ENCODE peak calls at places on chromosomes 6 and 20, in eight cellular contexts. R is right lobe of liver; K is spleen; O is CD8-positive, alpha-beta memory T cell; E is transverse colon; S is cardiac muscle cell; I is right atrium auricular region; W is left ventricle myocardium inferior. G is an unnamed sample. For H3K36me3 and H3K9me3, the result is how much of the 10 kb centered on the place peaks cover.

GRCh38 chr6:16949696-16950095 is 152.2 kb upstream of the STMND1 start:
- DNase-seq in E (no peak), O (no peak), W (no peak), S (peak), R (no peak), K (no peak), I (no peak), G (no peak)

GRCh38 chr6:68951350-68951749 is 316.3 kb downstream of the ADGRB3 start:
- DNase-seq in W (no peak), R (no peak), E (no peak), I (no peak), S (no peak), O (no peak), K (no peak), G (no peak)

GRCh38 chr20:17394411-17394810 is 136.8 kb downstream of the BFSP1 start:
- DNase-seq in E (no peak), I (no peak), K (no peak), W (no peak), S (no peak), R (no peak), O (no peak), G (no peak)

GRCh38 chr20:62768815-62769287 is 27.4 kb upstream of the MRGBP start:
- DNase-seq in W (no peak), I (no peak), O (no peak), S (peak), K (peak), R (peak), E (peak), G (peak)

GRCh38 chr6:105179244-105180065 is at the start of gene POPDC3:
- DNase-seq in O (no peak), I (no peak), K (no peak), R (no peak), S (peak), W (no peak), E (peak), G (no peak)

GRCh38 chr6:56659721-56660373 is 17.2 kb upstream of the DST start:
- DNase-seq in K (no peak), O (no peak), R (no peak), S (no peak), E (no peak), W (no peak), I (no peak), G (no peak)

GRCh38 chr20:41862476-41862875 is 244.3 kb upstream of the CHD6 start:
- DNase-seq in R (no peak), I (no peak), O (no peak), W (no peak), K (no peak), S (no peak), E (no peak), G (no peak)

GRCh38 chr6:65075705-65076104 is 631.3 kb downstream of the EYS start:
- DNase-seq in W (no peak), S (no peak), R (no peak), E (no peak), I (no peak), O (no peak), K (no peak), G (no peak)

GRCh38 chr6:160386869-160387518 is 38.8 kb downstream of the SLC22A3 start:
- DNase-seq in E (peak), W (peak), O (no peak), I (no peak), R (peak), K (no peak), S (peak), G (peak)

GRCh38 chr20:57249073-57249472 is 17.4 kb downstream of the BMP7 start:
- DNase-seq in S (no peak), W (no peak), K (no peak), I (no peak), R (no peak), O (no peak), E (no peak), G (no peak)

GRCh38 chr6:21132856-21133610 is 460.5 kb upstream of the SOX4 start:
- DNase-seq in W (no peak), I (no peak), S (peak), K (no peak), R (no peak), E (no peak), O (no peak), G (no peak)

GRCh38 chr6:151036869-151037680 is 171.6 kb downstream of the MTHFD1L start:
- DNase-seq in K (no peak), E (no peak), R (no peak), W (no peak), S (no peak), O (no peak), I (no peak), G (no peak)

GRCh38 chr6:127367023-127367375 is 23.6 kb upstream of the ECHDC1 start:
- DNase-seq in E (no peak), R (no peak), K (no peak), S (peak), W (no peak), O (no peak), I (no peak), G (no peak)

GRCh38 chr6:167580512-167580911 is 246.2 kb upstream of the AFDN start:
- DNase-seq in S (no peak), R (no peak), E (no peak), W (no peak), I (peak), K (no peak), O (no peak), G (no peak)

GRCh38 chr20:10595985-10596384 is 77.8 kb downstream of the JAG1 start:
- DNase-seq in R (no peak), E (no peak), K (no peak), W (no peak), S (no peak), O (no peak), I (no peak), G (no peak)

GRCh38 chr6:5398530-5398929 is 137.2 kb downstream of the FARS2 start:
- DNase-seq in S (peak), E (no peak), W (no peak), I (no peak), O (no peak), R (no peak), K (no peak), G (no peak)

GRCh38 chr6:13953061-13953705 is 28.4 kb downstream of the RNF182 start:
- DNase-seq in S (no peak), R (no peak), O (no peak), I (no peak), W (no peak), K (no peak), E (no peak), G (no peak)

GRCh38 chr20:19407731-19408130 is 195.3 kb downstream of the SLC24A3 start:
- DNase-seq in O (no peak), R (no peak), E (no peak), S (no peak), I (no peak), W (no peak), K (no peak), G (no peak)

GRCh38 chr6:132202569-132202968 is 198.7 kb downstream of the MOXD1 start:
- DNase-seq in S (peak), E (no peak), R (no peak), O (no peak), I (no peak), W (no peak), K (no peak), G (no peak)

GRCh38 chr20:49424536-49424935 is 57.9 kb downstream of the KCNB1 start:
- DNase-seq in O (no peak), E (no peak), S (no peak), R (no peak), W (no peak), K (no peak), I (no peak), G (no peak)

GRCh38 chr6:158417760-158418098 is 105.5 kb downstream of the TULP4 start:
- DNase-seq in O (no peak), W (no peak), I (no peak), K (no peak), S (peak), R (no peak), E (no peak), G (no peak)

GRCh38 chr6:116828983-116829382 is at the start of gene GPRC6A:
- DNase-seq in K (no peak), R (no peak), W (no peak), E (no peak), I (no peak), O (no peak), S (no peak), G (no peak)

GRCh38 chr20:33086052-33086722 is 6.7 kb downstream of the BPIFB4 start:
- DNase-seq in I (no peak), R (no peak), W (no peak), O (no peak), E (no peak), S (no peak), K (peak), G (no peak)

GRCh38 chr6:155177369-155177961 is 86.3 kb upstream of the CLDN20 start:
- DNase-seq in R (no peak), K (no peak), O (no peak), S (peak), I (no peak), E (no peak), W (no peak), G (no peak)

GRCh38 chr20:7010584-7010983 is 243.1 kb downstream of the BMP2 start:
- DNase-seq in O (no peak), K (no peak), S (peak), I (no peak), E (no peak), W (no peak), R (no peak), G (no peak)

GRCh38 chr6:104705095-104705707 is 154.5 kb downstream of the HACE1 start:
- DNase-seq in I (no peak), W (peak), E (peak), S (peak), K (no peak), O (no peak), R (no peak), G (no peak)

GRCh38 chr20:32484221-32485125 is 100.7 kb downstream of the NOL4L start:
- DNase-seq in E (peak), R (peak), I (no peak), S (no peak), W (peak), O (peak), K (peak), G (peak)

GRCh38 chr20:6066582-6066981 is 12.7 kb upstream of the LRRN4 start:
- DNase-seq in W (no peak), I (no peak), O (no peak), S (no peak), E (no peak), R (no peak), K (no peak), G (no peak)

GRCh38 chr20:59696476-59696875 is 92.1 kb downstream of the PHACTR3 start:
- DNase-seq in R (no peak), W (no peak), E (no peak), I (no peak), S (no peak), O (no peak), K (no peak), G (no peak)

GRCh38 chr6:157779705-157780604 is 43.1 kb upstream of the SNX9 start:
- DNase-seq in I (no peak), E (no peak), S (peak), W (no peak), K (no peak), R (no peak), O (no peak), G (no peak)

DNA sequence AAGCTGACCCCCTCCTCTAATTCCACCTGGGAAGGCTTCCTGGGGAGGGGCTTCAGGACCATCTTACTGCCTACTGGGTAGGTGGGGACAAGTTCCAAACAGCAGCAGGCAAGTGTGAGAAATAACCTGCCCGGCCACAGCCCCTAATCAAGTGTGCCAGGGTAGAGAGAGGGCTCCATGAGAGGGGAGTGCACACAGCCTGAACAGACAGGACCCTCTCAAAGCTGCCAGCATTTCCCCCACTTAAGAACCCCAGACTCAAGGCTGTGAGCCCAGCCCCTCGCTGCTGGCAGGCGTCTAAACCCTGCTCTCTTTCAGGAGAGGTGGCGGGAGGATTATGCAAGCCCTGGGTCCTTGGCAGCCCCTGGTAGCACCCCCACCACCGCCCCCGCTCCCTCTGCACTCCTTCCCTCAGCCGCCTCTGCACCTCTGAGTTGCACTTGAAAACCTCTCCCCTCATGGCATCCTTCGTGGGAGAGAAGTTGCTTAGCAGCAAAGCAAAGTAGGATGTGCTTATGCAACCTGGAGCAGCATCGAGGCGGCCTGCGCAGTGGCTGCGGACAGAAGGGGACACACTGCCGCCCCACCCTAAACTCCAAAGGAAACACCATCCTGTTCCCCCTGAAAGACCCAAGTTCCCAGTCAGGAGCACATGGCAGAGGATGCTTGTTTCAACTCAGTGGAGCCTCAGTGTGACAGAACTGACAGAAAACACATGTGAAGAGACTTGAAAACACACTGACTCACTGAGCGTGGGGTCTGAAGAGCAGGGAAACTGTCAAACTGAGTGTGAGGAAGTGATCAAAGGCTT is 10.5 kb downstream of the DDRGK1 start:
- DNase-seq in R (no peak), E (no peak), W (no peak), S (no peak), K (peak), I (no peak), O (no peak), G (peak)
- H3K36me3 ChIP-seq in R (under half), E (under half), W (half or more), S (under half), K (half or more), I (half or more), O (under half), G (half or more)

GRCh38 chr20:21710341-21710740 is 4.9 kb downstream of the PAX1 start:
- DNase-seq in I (no peak), S (no peak), O (no peak), E (no peak), R (no peak), W (no peak), K (no peak), G (no peak)

GRCh38 chr20:21709535-21709904 is 4.1 kb downstream of the PAX1 start:
- DNase-seq in I (no peak), R (no peak), O (no peak), K (no peak), E (no peak), W (no peak), S (no peak), G (no peak)

GRCh38 chr20:21707999-21708737 is 2.7 kb downstream of the PAX1 start:
- DNase-seq in K (no peak), W (no peak), E (no peak), S (no peak), O (no peak), I (no peak), R (no peak), G (no peak)

GRCh38 chr20:21707267-21707666 is 1.8 kb downstream of the PAX1 start:
- DNase-seq in S (no peak), I (no peak), R (no peak), O (no peak), K (no peak), W (no peak), E (no peak), G (no peak)

GRCh38 chr20:21708738-21709534 is 3.5 kb downstream of the PAX1 start:
- DNase-seq in I (no peak), R (no peak), W (no peak), E (no peak), K (no peak), O (no peak), S (no peak), G (no peak)
- H3K9me3 ChIP-seq in I (under half), R (under half), W (under half), E (under half), K (under half), O (under half), S (under half), G (under half)

DNA sequence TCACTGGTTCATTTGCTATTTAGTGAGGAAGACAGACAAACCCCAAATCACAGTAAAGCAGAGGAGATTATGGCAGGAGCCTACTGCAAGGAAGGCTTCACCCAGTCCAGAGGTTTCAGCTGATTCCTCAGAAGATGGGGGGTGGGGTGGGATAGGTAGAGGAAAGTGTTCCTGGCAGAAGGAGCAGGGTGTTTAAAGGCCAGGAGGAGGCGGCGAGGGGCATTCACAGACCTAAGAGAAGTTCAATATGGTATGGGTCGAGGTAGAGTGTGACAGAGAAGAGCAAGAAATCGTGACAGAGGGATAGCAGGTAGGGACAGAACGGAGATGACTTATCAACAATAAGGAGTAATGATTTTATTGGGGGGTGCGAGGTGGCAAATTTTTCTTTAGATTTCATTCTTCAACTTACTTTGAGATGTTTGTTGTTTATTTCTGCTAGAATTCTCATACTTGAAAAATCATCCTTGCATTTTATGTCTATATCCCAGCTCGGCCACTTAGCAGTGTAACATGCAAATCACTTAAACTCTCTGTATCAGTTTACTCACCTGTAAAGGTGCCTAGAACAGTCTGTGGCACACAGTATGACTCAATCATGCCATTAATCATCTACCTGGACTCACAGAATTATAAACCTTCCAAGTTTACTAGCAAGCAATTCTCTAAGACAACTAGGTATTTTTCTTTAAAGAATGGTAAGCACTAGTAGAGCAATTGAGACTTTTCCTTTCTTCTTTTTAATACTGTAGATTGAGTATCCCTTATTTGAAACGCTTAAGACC is 176.7 kb downstream of the REV3L start:
- DNase-seq in I (no peak), E (no peak), R (no peak), O (no peak), W (no peak), K (no peak), S (no peak), G (no peak)
- H3K36me3 ChIP-seq in I (half or more), E (under half), R (under half), O (under half), W (half or more), K (half or more), S (under half), G (half or more)

DNA sequence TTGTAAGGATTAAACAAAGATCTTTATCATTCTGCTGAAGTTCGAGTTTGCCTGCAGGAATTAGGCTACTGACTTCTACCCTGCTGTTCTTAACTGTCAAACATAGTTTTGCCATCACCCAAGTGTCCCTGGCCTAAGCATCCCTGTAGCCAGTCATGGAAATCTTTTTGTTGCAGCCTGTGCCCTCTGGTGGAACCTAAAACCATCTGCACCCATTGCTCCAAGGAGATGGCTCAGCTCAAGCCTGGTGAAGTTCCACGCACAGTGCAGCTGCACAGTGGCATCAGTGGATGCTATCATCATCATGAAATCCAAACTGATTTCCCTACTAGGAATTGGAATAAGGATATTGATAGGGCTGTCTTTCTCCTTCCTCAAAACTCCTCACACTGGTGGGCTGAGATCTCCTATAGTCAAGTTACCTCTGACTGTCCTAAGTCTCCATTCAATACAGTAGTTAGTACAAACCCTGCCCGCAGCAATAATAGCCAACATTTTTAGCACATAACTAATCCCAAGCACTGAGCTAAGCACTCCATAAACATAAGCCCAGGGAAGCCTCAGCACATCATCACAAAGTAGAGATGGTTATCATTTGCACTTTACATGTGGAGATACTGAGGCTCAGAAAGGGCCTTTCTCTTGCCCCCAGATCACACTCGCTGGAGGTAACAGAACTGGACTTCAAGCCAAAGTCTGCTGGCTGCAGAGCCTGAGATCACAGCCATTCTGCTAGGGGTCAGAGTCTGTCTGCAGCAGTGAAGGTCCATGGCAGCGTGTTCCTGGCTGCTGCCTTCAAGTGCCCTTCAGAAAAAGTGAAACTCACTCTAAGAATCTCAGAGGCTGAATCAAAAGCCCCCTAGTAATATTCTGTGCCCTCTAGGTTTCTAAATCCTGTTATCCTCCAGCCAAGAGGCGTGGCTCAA is 77.2 kb upstream of the MC3R start:
- DNase-seq in E (no peak), W (no peak), K (no peak), O (no peak), R (peak), I (no peak), S (no peak), G (no peak)
- H3K9me3 ChIP-seq in E (under half), W (under half), K (under half), O (under half), R (under half), I (under half), S (under half), G (under half)

DNA sequence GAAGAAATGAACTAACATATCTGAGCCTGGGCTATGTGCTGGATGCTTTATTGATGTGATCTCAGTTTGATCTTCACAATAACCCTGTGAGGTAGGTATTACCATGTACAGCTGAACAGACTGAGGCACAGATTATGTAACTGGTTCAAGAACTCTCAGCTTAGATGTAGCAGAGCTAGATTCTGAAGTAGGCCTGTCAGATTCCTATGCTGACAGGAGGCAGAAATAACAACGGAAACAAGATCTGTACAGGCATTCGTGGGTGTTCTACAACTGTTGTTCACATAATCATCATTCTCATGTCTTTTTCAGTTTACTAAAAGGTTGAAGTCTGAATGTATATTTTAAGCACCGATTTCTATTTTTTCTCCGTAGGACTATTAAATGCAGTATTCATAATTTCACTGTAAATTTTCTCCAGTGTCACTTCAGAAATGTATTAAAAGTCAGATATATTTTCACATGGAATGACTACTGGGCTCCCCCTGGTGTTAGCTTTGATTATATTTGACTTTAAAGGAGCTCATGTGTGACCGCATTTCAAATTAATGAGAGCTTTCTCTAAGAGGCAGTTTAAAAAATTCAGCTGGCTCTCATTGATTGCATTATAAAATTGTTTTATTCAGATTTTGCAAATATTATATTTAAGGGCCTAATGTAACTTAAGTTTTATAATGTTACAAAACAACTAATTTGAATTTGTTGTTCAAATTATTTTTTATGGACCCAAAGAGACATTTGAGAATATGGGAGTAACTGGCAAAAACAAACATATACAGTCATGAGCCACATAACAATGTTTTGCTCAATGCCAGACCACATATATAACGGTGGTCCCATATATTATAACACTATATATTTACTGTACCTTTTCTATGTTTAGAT is 36.4 kb upstream of the SLC17A4 start:
- DNase-seq in O (no peak), E (no peak), R (no peak), I (no peak), K (no peak), W (no peak), S (peak), G (no peak)
- H3K36me3 ChIP-seq in O (under half), E (under half), R (under half), I (under half), K (under half), W (under half), S (under half), G (under half)

GRCh38 chr20:51299413-51299812 is 243.1 kb downstream of the NFATC2 start:
- DNase-seq in O (no peak), R (no peak), E (no peak), S (no peak), K (no peak), I (no peak), W (no peak), G (no peak)
- H3K9me3 ChIP-seq in O (under half), R (under half), E (under half), S (under half), K (under half), I (under half), W (under half), G (under half)